ENCODE peak calls at places on chromosomes 12 and 14, in seven cellular contexts. One of them, this sample, is unnamed.
A peak's percentile ranks its signal among the peaks of the same experiment; 100 is the strongest.

GRCh38 chr14:34993444-34993843 is 10.7 kb downstream of the SRP54 start:
- DNase-seq in spleen: no peak
- DNase-seq in K562: no peak
- DNase-seq in stomach: no peak
- DNase-seq in suprapubic skin: no peak
- DNase-seq in heart left ventricle: no peak
- DNase-seq in A549: no peak
- DNase-seq in this sample: no peak

GRCh38 chr14:62162998-62163589 is 400.9 kb downstream of the SNAPC1 start:
- DNase-seq in spleen: no peak
- DNase-seq in K562: peak; percentile 26
- DNase-seq in stomach: no peak
- DNase-seq in suprapubic skin: no peak
- DNase-seq in heart left ventricle: no peak
- DNase-seq in A549: peak; percentile 35
- DNase-seq in this sample: peak; percentile 25

GRCh38 chr14:90406384-90406798 is 9.6 kb downstream of the CALM1 start:
- DNase-seq in spleen: no peak
- DNase-seq in K562: no peak
- DNase-seq in stomach: no peak
- DNase-seq in suprapubic skin: no peak
- DNase-seq in heart left ventricle: no peak
- DNase-seq in A549: no peak
- DNase-seq in this sample: no peak

GRCh38 chr14:77582511-77582910 is 33.9 kb downstream of the SPTLC2 start:
- DNase-seq in spleen: no peak
- DNase-seq in K562: no peak
- DNase-seq in stomach: no peak
- DNase-seq in suprapubic skin: no peak
- DNase-seq in heart left ventricle: no peak
- DNase-seq in A549: no peak
- DNase-seq in this sample: no peak

GRCh38 chr14:28661171-28661772 is 105.3 kb upstream of the FOXG1 start:
- DNase-seq in spleen: no peak
- DNase-seq in K562: no peak
- DNase-seq in stomach: no peak
- DNase-seq in suprapubic skin: no peak
- DNase-seq in heart left ventricle: no peak
- DNase-seq in A549: peak; percentile 35
- DNase-seq in this sample: no peak

GRCh38 chr12:114339626-114340025 is 66.3 kb downstream of the TBX5 start:
- DNase-seq in spleen: no peak
- DNase-seq in K562: no peak
- DNase-seq in stomach: no peak
- DNase-seq in suprapubic skin: no peak
- DNase-seq in heart left ventricle: no peak
- DNase-seq in A549: no peak
- DNase-seq in this sample: no peak

GRCh38 chr12:54795664-54796063 is 58.7 kb upstream of the MUCL1 start:
- DNase-seq in spleen: no peak
- DNase-seq in K562: no peak
- DNase-seq in stomach: no peak
- DNase-seq in suprapubic skin: no peak
- DNase-seq in heart left ventricle: no peak
- DNase-seq in A549: no peak
- DNase-seq in this sample: no peak

GRCh38 chr12:122834921-122835692 is at the start of gene HIP1R:
- DNase-seq in spleen: peak; percentile 90
- DNase-seq in K562: peak; percentile 66
- DNase-seq in stomach: peak; percentile 64
- DNase-seq in suprapubic skin: peak; percentile 69
- DNase-seq in heart left ventricle: peak; percentile 45
- DNase-seq in A549: peak; percentile 49
- DNase-seq in this sample: peak; percentile 45

GRCh38 chr12:69028941-69029729 is 96.2 kb upstream of the CPM start:
- DNase-seq in spleen: no peak
- DNase-seq in K562: no peak
- DNase-seq in stomach: no peak
- DNase-seq in suprapubic skin: no peak
- DNase-seq in heart left ventricle: no peak
- DNase-seq in A549: no peak
- DNase-seq in this sample: no peak

GRCh38 chr12:94182971-94183701 is 34.8 kb downstream of the PLXNC1 start:
- DNase-seq in spleen: no peak
- DNase-seq in K562: no peak
- DNase-seq in stomach: no peak
- DNase-seq in suprapubic skin: no peak
- DNase-seq in heart left ventricle: no peak
- DNase-seq in A549: peak; percentile 63
- DNase-seq in this sample: no peak

GRCh38 chr14:48936352-48936751 is 649.8 kb downstream of the RPS29 start:
- DNase-seq in spleen: no peak
- DNase-seq in K562: no peak
- DNase-seq in stomach: no peak
- DNase-seq in suprapubic skin: no peak
- DNase-seq in heart left ventricle: no peak
- DNase-seq in A549: no peak
- DNase-seq in this sample: no peak

GRCh38 chr12:110921262-110921661 is 883 bp upstream of the MYL2 start:
- DNase-seq in spleen: no peak
- DNase-seq in K562: no peak
- DNase-seq in stomach: no peak
- DNase-seq in suprapubic skin: no peak
- DNase-seq in heart left ventricle: no peak
- DNase-seq in A549: peak; percentile 47
- DNase-seq in this sample: no peak

GRCh38 chr14:92494512-92494911 is 19.1 kb upstream of the RIN3 start:
- DNase-seq in spleen: no peak
- DNase-seq in K562: no peak
- DNase-seq in stomach: no peak
- DNase-seq in suprapubic skin: no peak
- DNase-seq in heart left ventricle: no peak
- DNase-seq in A549: no peak
- DNase-seq in this sample: no peak

GRCh38 chr12:32365473-32366064 is 33.8 kb upstream of the FGD4 start:
- DNase-seq in spleen: no peak
- DNase-seq in K562: peak; percentile 75
- DNase-seq in stomach: peak; percentile 61
- DNase-seq in suprapubic skin: no peak
- DNase-seq in heart left ventricle: peak; percentile 42
- DNase-seq in A549: peak; percentile 81
- DNase-seq in this sample: peak; percentile 64

GRCh38 chr12:42473130-42473529 is 116.4 kb downstream of the PRICKLE1 start:
- DNase-seq in spleen: no peak
- DNase-seq in K562: no peak
- DNase-seq in stomach: no peak
- DNase-seq in suprapubic skin: no peak
- DNase-seq in heart left ventricle: no peak
- DNase-seq in A549: no peak
- DNase-seq in this sample: no peak

GRCh38 chr14:90399541-90400444 is 3.0 kb downstream of the CALM1 start:
- DNase-seq in spleen: peak; percentile 95
- DNase-seq in K562: peak; percentile 85
- DNase-seq in stomach: peak; percentile 93
- DNase-seq in suprapubic skin: peak; percentile 91
- DNase-seq in heart left ventricle: peak; percentile 93
- DNase-seq in A549: peak; percentile 93
- DNase-seq in this sample: peak; percentile 92

GRCh38 chr12:96907681-96908163 is 665 bp downstream of the NEDD1 start:
- DNase-seq in spleen: peak; percentile 76
- DNase-seq in K562: peak; percentile 47
- DNase-seq in stomach: no peak
- DNase-seq in suprapubic skin: no peak
- DNase-seq in heart left ventricle: no peak
- DNase-seq in A549: peak; percentile 26
- DNase-seq in this sample: peak; percentile 14

GRCh38 chr14:52596320-52596719 is 43.7 kb downstream of the GPR137C start:
- DNase-seq in spleen: no peak
- DNase-seq in K562: no peak
- DNase-seq in stomach: no peak
- DNase-seq in suprapubic skin: no peak
- DNase-seq in heart left ventricle: no peak
- DNase-seq in A549: no peak
- DNase-seq in this sample: no peak

GRCh38 chr14:75249251-75249957 is 29.2 kb upstream of the FOS start:
- DNase-seq in spleen: peak; percentile 85
- DNase-seq in K562: peak; percentile 52
- DNase-seq in stomach: peak; percentile 59
- DNase-seq in suprapubic skin: no peak
- DNase-seq in heart left ventricle: no peak
- DNase-seq in A549: no peak
- DNase-seq in this sample: peak; percentile 65

GRCh38 chr12:124727244-124727673 is 136.4 kb downstream of the SCARB1 start:
- DNase-seq in spleen: peak; percentile 92
- DNase-seq in K562: peak; percentile 58
- DNase-seq in stomach: peak; percentile 43
- DNase-seq in suprapubic skin: peak; percentile 92
- DNase-seq in heart left ventricle: peak; percentile 85
- DNase-seq in A549: no peak
- DNase-seq in this sample: peak; percentile 61

GRCh38 chr12:38761111-38761510 is 144.3 kb downstream of the CPNE8 start:
- DNase-seq in spleen: no peak
- DNase-seq in K562: no peak
- DNase-seq in stomach: no peak
- DNase-seq in suprapubic skin: no peak
- DNase-seq in heart left ventricle: no peak
- DNase-seq in A549: no peak
- DNase-seq in this sample: no peak

GRCh38 chr12:73424484-73424883 is 1113.2 kb upstream of the ATXN7L3B start:
- DNase-seq in spleen: no peak
- DNase-seq in K562: no peak
- DNase-seq in stomach: no peak
- DNase-seq in suprapubic skin: no peak
- DNase-seq in heart left ventricle: no peak
- DNase-seq in A549: no peak
- DNase-seq in this sample: no peak

GRCh38 chr12:12518919-12519318 is 43.7 kb downstream of the DUSP16 start:
- DNase-seq in spleen: no peak
- DNase-seq in K562: no peak
- DNase-seq in stomach: no peak
- DNase-seq in suprapubic skin: no peak
- DNase-seq in heart left ventricle: no peak
- DNase-seq in A549: no peak
- DNase-seq in this sample: no peak

GRCh38 chr12:93198086-93198485 is 179.6 kb upstream of the NUDT4 start:
- DNase-seq in spleen: no peak
- DNase-seq in K562: no peak
- DNase-seq in stomach: no peak
- DNase-seq in suprapubic skin: no peak
- DNase-seq in heart left ventricle: no peak
- DNase-seq in A549: peak; percentile 83
- DNase-seq in this sample: no peak

GRCh38 chr14:35361141-35361480 is 43.4 kb downstream of the NFKBIA start:
- DNase-seq in spleen: no peak
- DNase-seq in K562: no peak
- DNase-seq in stomach: no peak
- DNase-seq in suprapubic skin: no peak
- DNase-seq in heart left ventricle: no peak
- DNase-seq in A549: no peak
- DNase-seq in this sample: no peak

GRCh38 chr12:94071258-94071657 is 77.1 kb upstream of the PLXNC1 start:
- DNase-seq in spleen: no peak
- DNase-seq in K562: no peak
- DNase-seq in stomach: no peak
- DNase-seq in suprapubic skin: no peak
- DNase-seq in heart left ventricle: no peak
- DNase-seq in A549: no peak
- DNase-seq in this sample: no peak

GRCh38 chr12:56120158-56120846 is 2.2 kb downstream of the ZC3H10 start:
- DNase-seq in spleen: no peak
- DNase-seq in K562: peak; percentile 30
- DNase-seq in stomach: no peak
- DNase-seq in suprapubic skin: peak; percentile 71
- DNase-seq in heart left ventricle: peak; percentile 30
- DNase-seq in A549: no peak
- DNase-seq in this sample: no peak

GRCh38 chr12:56121204-56121870 is 3.3 kb downstream of the ZC3H10 start:
- DNase-seq in spleen: no peak
- DNase-seq in K562: no peak
- DNase-seq in stomach: no peak
- DNase-seq in suprapubic skin: no peak
- DNase-seq in heart left ventricle: no peak
- DNase-seq in A549: no peak
- DNase-seq in this sample: no peak

GRCh38 chr12:56124133-56124532 is 3.9 kb upstream of the ESYT1 start:
- DNase-seq in spleen: no peak
- DNase-seq in K562: peak; percentile 65
- DNase-seq in stomach: no peak
- DNase-seq in suprapubic skin: no peak
- DNase-seq in heart left ventricle: no peak
- DNase-seq in A549: no peak
- DNase-seq in this sample: no peak

GRCh38 chr12:56119361-56119796 is 1.3 kb downstream of the ZC3H10 start:
- DNase-seq in spleen: no peak
- DNase-seq in K562: peak; percentile 93
- DNase-seq in stomach: peak; percentile 63
- DNase-seq in suprapubic skin: peak; percentile 80
- DNase-seq in heart left ventricle: peak; percentile 77
- DNase-seq in A549: peak; percentile 94
- DNase-seq in this sample: peak; percentile 75

GRCh38 chr12:56122637-56123036 is 4.6 kb downstream of the ZC3H10 start:
- DNase-seq in spleen: no peak
- DNase-seq in K562: no peak
- DNase-seq in stomach: no peak
- DNase-seq in suprapubic skin: no peak
- DNase-seq in heart left ventricle: no peak
- DNase-seq in A549: no peak
- DNase-seq in this sample: no peak
- H3K4me1 ChIP-seq in spleen: peaks cover 74% of the 10 kb centered on the region
- H3K4me1 ChIP-seq in K562: peaks cover 54% of the 10 kb centered on the region
- H3K4me1 ChIP-seq in stomach: peaks cover 73% of the 10 kb centered on the region
- H3K4me1 ChIP-seq in suprapubic skin: peaks cover 50% of the 10 kb centered on the region
- H3K4me1 ChIP-seq in heart left ventricle: peaks cover 18% of the 10 kb centered on the region
- H3K4me1 ChIP-seq in A549: peaks cover 33% of the 10 kb centered on the region
- H3K4me1 ChIP-seq in this sample: peaks cover 39% of the 10 kb centered on the region

GRCh38 chr14:36580856-36581831 is 1.3 kb downstream of the NKX2-8 start:
- DNase-seq in spleen: no peak
- DNase-seq in K562: no peak
- DNase-seq in stomach: no peak
- DNase-seq in suprapubic skin: no peak
- DNase-seq in heart left ventricle: no peak
- DNase-seq in A549: peak; percentile 66
- DNase-seq in this sample: no peak
- TF ChIP-seq POLR2A in spleen: no peak
- TF ChIP-seq POLR2A in K562: no peak
- TF ChIP-seq POLR2A in stomach: no peak
- TF ChIP-seq POLR2A in suprapubic skin: no peak
- TF ChIP-seq POLR2A in heart left ventricle: no peak
- TF ChIP-seq POLR2A in A549: peak; percentile 12
- TF ChIP-seq POLR2A in this sample: no peak

GRCh38 chr12:82857911-82858533 is 171.3 kb downstream of the TMTC2 start:
- DNase-seq in spleen: no peak
- DNase-seq in K562: no peak
- DNase-seq in stomach: no peak
- DNase-seq in suprapubic skin: no peak
- DNase-seq in heart left ventricle: no peak
- DNase-seq in A549: no peak
- DNase-seq in this sample: no peak
- H3K4me3 ChIP-seq in spleen: no peak overlapping the region
- H3K4me3 ChIP-seq in K562: no peak overlapping the region
- H3K4me3 ChIP-seq in stomach: no peak overlapping the region
- H3K4me3 ChIP-seq in suprapubic skin: no peak overlapping the region
- H3K4me3 ChIP-seq in heart left ventricle: no peak overlapping the region
- H3K4me3 ChIP-seq in A549: no peak overlapping the region
- H3K4me3 ChIP-seq in this sample: no peak overlapping the region

GRCh38 chr14:93973607-93974006 is 2.8 kb downstream of the ASB2 start:
- DNase-seq in spleen: peak; percentile 74
- DNase-seq in K562: no peak
- DNase-seq in stomach: no peak
- DNase-seq in suprapubic skin: no peak
- DNase-seq in heart left ventricle: peak; percentile 55
- DNase-seq in A549: no peak
- DNase-seq in this sample: no peak
- H3K4me1 ChIP-seq in spleen: peaks cover 67% of the 10 kb centered on the region
- H3K4me1 ChIP-seq in K562: no peaks in the 10 kb centered on the region
- H3K4me1 ChIP-seq in stomach: peaks cover 39% of the 10 kb centered on the region
- H3K4me1 ChIP-seq in suprapubic skin: peaks cover 11% of the 10 kb centered on the region
- H3K4me1 ChIP-seq in heart left ventricle: peaks cover 25% of the 10 kb centered on the region
- H3K4me1 ChIP-seq in A549: no peaks in the 10 kb centered on the region
- H3K4me1 ChIP-seq in this sample: no peaks in the 10 kb centered on the region

This sample was measured in body of pancreas.